ENCODE peak calls at places on chromosomes 16 and 17, in eight cellular contexts. One of them, this sample, is unnamed.

GRCh38 chr17:10394201-10394887 is 21.5 kb upstream of the MYH13 start:
- DNase-seq in Right ventricle myocardium superior: no peak
- DNase-seq in H1: no peak
- DNase-seq in HT1080: no peak
- DNase-seq in substantia nigra: no peak
- DNase-seq in AG04450: no peak
- DNase-seq in HTR-8/SVneo: no peak
- DNase-seq in GM12865: peak
- DNase-seq in this sample: peak

GRCh38 chr16:4508806-4509205 is 29.8 kb downstream of the CDIP1 start:
- DNase-seq in Right ventricle myocardium superior: no peak
- DNase-seq in AG04450: no peak
- DNase-seq in H1: no peak
- DNase-seq in GM12865: no peak
- DNase-seq in HTR-8/SVneo: no peak
- DNase-seq in HT1080: no peak
- DNase-seq in substantia nigra: no peak
- DNase-seq in this sample: no peak

GRCh38 chr17:16935241-16935663 is 36.7 kb downstream of the TNFRSF13B start:
- DNase-seq in H1: no peak
- DNase-seq in AG04450: no peak
- DNase-seq in HT1080: no peak
- DNase-seq in Right ventricle myocardium superior: no peak
- DNase-seq in substantia nigra: no peak
- DNase-seq in GM12865: peak
- DNase-seq in HTR-8/SVneo: no peak
- DNase-seq in this sample: no peak

GRCh38 chr17:4249452-4250029 is 14.2 kb downstream of the ANKFY1 start:
- DNase-seq in Right ventricle myocardium superior: no peak
- DNase-seq in GM12865: peak
- DNase-seq in HT1080: no peak
- DNase-seq in AG04450: no peak
- DNase-seq in HTR-8/SVneo: peak
- DNase-seq in H1: no peak
- DNase-seq in substantia nigra: no peak
- DNase-seq in this sample: peak

GRCh38 chr17:40173778-40174135 is 3.5 kb upstream of the RAPGEFL1 start:
- DNase-seq in Right ventricle myocardium superior: no peak
- DNase-seq in HTR-8/SVneo: no peak
- DNase-seq in substantia nigra: no peak
- DNase-seq in HT1080: no peak
- DNase-seq in GM12865: no peak
- DNase-seq in AG04450: no peak
- DNase-seq in H1: no peak
- DNase-seq in this sample: no peak

GRCh38 chr16:12096828-12097522 is 120.4 kb downstream of the SNX29 start:
- DNase-seq in H1: no peak
- DNase-seq in substantia nigra: no peak
- DNase-seq in GM12865: no peak
- DNase-seq in HTR-8/SVneo: no peak
- DNase-seq in AG04450: no peak
- DNase-seq in HT1080: no peak
- DNase-seq in Right ventricle myocardium superior: no peak
- DNase-seq in this sample: no peak

GRCh38 chr16:88999457-89000206 is 22.6 kb upstream of the CBFA2T3 start:
- DNase-seq in substantia nigra: no peak
- DNase-seq in H1: no peak
- DNase-seq in HT1080: no peak
- DNase-seq in AG04450: no peak
- DNase-seq in GM12865: no peak
- DNase-seq in HTR-8/SVneo: no peak
- DNase-seq in Right ventricle myocardium superior: no peak
- DNase-seq in this sample: no peak

GRCh38 chr16:11896776-11897175 is 19.0 kb downstream of the GSPT1 start:
- DNase-seq in Right ventricle myocardium superior: no peak
- DNase-seq in H1: no peak
- DNase-seq in GM12865: no peak
- DNase-seq in HT1080: peak
- DNase-seq in HTR-8/SVneo: no peak
- DNase-seq in substantia nigra: no peak
- DNase-seq in AG04450: peak
- DNase-seq in this sample: no peak